ENCODE peak calls at places on chromosome 1, in eight cellular contexts. K is spleen, W is GM12878, P is breast epithelium, G is stomach, Z is HepG2, V is esophagus muscularis mucosa, Y is sigmoid colon. N is an unnamed sample.

GRCh38 chr1:53541761-53542550 is 82.8 kb downstream of the DMRTB1 start:
- DNase-seq in Y (peak; percentile 80), G (no peak), W (no peak), Z (no peak), K (peak; percentile 45), P (no peak), V (no peak), N (no peak)

GRCh38 chr1:147264158-147264768 is 21.8 kb downstream of the CHD1L start:
- DNase-seq in G (no peak), Z (no peak), K (no peak), W (no peak), V (no peak), Y (no peak), P (no peak), N (no peak)

GRCh38 chr1:9239622-9240401 is 5.2 kb downstream of the H6PD start:
- DNase-seq in P (no peak), V (peak; percentile 94), K (peak; percentile 92), G (peak; percentile 57), Z (peak; percentile 83), W (no peak), Y (peak; percentile 85), N (no peak)

GRCh38 chr1:153670257-153670858 is 435 bp downstream of the ILF2 start:
- DNase-seq in Y (no peak), V (no peak), Z (no peak), W (no peak), G (no peak), K (peak; percentile 87), P (no peak), N (no peak)

GRCh38 chr1:235952950-235953615 is 86.4 kb upstream of the LYST start:
- DNase-seq in G (no peak), Z (no peak), Y (no peak), P (no peak), K (no peak), W (peak; percentile 59), V (no peak), N (peak; percentile 6)

GRCh38 chr1:211704567-211704942 is 29.1 kb upstream of the NEK2 start:
- DNase-seq in K (no peak), P (no peak), V (no peak), Y (no peak), Z (no peak), G (no peak), W (no peak), N (no peak)

GRCh38 chr1:27348861-27349783 is 7.3 kb downstream of the SYTL1 start:
- DNase-seq in W (no peak), V (no peak), Z (no peak), K (peak; percentile 84), Y (no peak), G (peak; percentile 88), P (peak; percentile 72), N (no peak)

GRCh38 chr1:109933856-109934711 is 23.4 kb downstream of the CSF1 start:
- DNase-seq in P (no peak), Z (peak; percentile 55), V (no peak), W (no peak), Y (no peak), K (no peak), G (peak; percentile 29), N (no peak)

GRCh38 chr1:65339866-65340483 is 30.6 kb downstream of the DNAJC6 start:
- DNase-seq in V (peak; percentile 87), P (no peak), W (no peak), K (no peak), Y (no peak), G (no peak), Z (peak; percentile 52), N (no peak)

GRCh38 chr1:121558514-121558913 is 373.7 kb downstream of the SRGAP2C start:
- DNase-seq in Y (no peak), G (no peak), P (no peak), V (no peak), K (no peak), Z (no peak), W (no peak), N (no peak)

GRCh38 chr1:183609313-183609712 is 19.1 kb upstream of the NCF2 start:
- DNase-seq in G (peak; percentile 28), K (no peak), Y (peak; percentile 79), Z (peak; percentile 43), V (no peak), P (no peak), W (no peak), N (no peak)

GRCh38 chr1:7842517-7842916 is 10.3 kb downstream of the UTS2 start:
- DNase-seq in P (no peak), Y (no peak), K (no peak), V (peak; percentile 70), Z (no peak), W (no peak), G (no peak), N (no peak)

GRCh38 chr1:3464649-3465025 is 10.2 kb downstream of the ARHGEF16 start:
- DNase-seq in W (no peak), V (no peak), Y (peak; percentile 46), P (no peak), K (peak; percentile 41), G (no peak), Z (no peak), N (no peak)

GRCh38 chr1:94093996-94094395 is 27.0 kb downstream of the ABCA4 start:
- DNase-seq in P (no peak), W (no peak), G (no peak), Z (no peak), Y (peak; percentile 0), V (no peak), K (no peak), N (no peak)

GRCh38 chr1:60196026-60196425 is 122.5 kb upstream of the C1orf87 start:
- DNase-seq in Z (no peak), Y (no peak), W (no peak), K (no peak), P (no peak), G (no peak), V (no peak), N (no peak)

GRCh38 chr1:119188926-119189325 is 48.5 kb upstream of the WARS2 start:
- DNase-seq in K (no peak), W (no peak), G (no peak), Y (no peak), Z (no peak), P (no peak), V (no peak), N (no peak)

GRCh38 chr1:9270290-9270900 is 22.3 kb upstream of the SPSB1 start:
- DNase-seq in V (no peak), K (peak; percentile 54), Z (no peak), G (no peak), P (no peak), Y (no peak), W (no peak), N (no peak)

GRCh38 chr1:223022641-223023473 is 120.2 kb downstream of the TLR5 start:
- DNase-seq in W (no peak), K (no peak), Y (no peak), V (no peak), Z (no peak), G (no peak), P (no peak), N (no peak)

GRCh38 chr1:198734323-198735008 is 95.6 kb downstream of the PTPRC start:
- DNase-seq in Z (no peak), W (peak; percentile 39), Y (no peak), G (no peak), P (no peak), K (no peak), V (no peak), N (no peak)

DNA sequence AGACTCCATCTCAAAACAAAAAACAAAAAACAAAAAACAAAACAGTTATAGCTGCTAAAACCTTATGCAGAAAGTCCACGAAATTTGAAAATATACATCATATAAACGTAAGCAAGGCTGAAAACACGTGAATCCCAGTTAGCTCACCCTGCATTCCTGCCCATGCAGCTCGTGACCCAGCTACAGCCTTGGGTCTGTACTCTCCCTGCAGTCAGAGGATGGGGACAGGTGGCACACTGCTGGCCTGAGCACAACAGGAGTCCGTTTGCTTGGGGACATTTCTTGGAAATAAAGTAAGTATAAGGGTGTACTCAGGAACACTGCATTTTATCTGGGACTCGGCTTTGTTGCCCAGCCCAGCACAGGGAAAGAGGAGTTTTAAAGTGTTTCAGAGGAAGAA is 44.3 kb downstream of the CAPZB start:
- DNase-seq in Z (no peak), G (no peak), W (no peak), Y (no peak), V (no peak), K (no peak), P (no peak), N (no peak)
- H3K4me1 ChIP-seq in Z (peaks cover 94% of the 10 kb centered on the region), G (peaks cover 83% of the 10 kb centered on the region), W (peaks cover 12% of the 10 kb centered on the region), Y (peaks cover 100% of the 10 kb centered on the region), V (peaks cover 92% of the 10 kb centered on the region), K (peaks cover 56% of the 10 kb centered on the region), P (peaks cover 44% of the 10 kb centered on the region), N (peaks cover 96% of the 10 kb centered on the region)

GRCh38 chr1:52056110-52056936 is at the start of gene BTF3L4:
- DNase-seq in K (peak; percentile 99), W (peak; percentile 66), P (peak; percentile 95), G (peak; percentile 96), V (peak; percentile 98), Y (peak; percentile 98), Z (peak; percentile 91), N (peak; percentile 98)
- TF ChIP-seq POLR2A in K (no peak), W (peak; percentile 74), P (peak; percentile 81), G (no peak), V (peak; percentile 35), Y (peak; percentile 69), Z (peak; percentile 66), N (peak; percentile 56)

GRCh38 chr1:240399381-240399780 is 212.6 kb downstream of the GREM2 start:
- DNase-seq in V (no peak), K (no peak), P (no peak), Y (no peak), Z (no peak), W (no peak), G (no peak), N (no peak)

DNA sequence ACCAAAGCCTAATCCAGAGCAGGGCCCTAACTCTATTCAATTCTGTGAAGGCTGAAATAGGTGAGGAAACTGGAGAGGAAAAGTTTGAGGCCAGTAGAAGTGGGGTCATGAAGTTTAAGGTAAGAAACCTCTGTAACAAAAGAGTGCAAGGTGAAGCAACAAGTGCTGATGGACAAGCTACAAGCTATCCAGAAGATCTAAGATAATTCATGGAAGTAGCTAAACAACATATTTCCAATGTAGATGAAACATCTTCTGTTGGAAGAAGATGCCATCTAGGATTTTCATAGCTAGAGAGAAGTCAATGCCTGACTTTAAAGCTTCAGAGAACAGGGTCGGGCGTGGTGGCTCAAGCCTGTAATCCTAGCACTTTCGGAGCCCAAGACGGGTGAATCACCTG is 217.6 kb downstream of the GREM2 start:
- DNase-seq in Z (no peak), W (no peak), P (no peak), K (no peak), G (no peak), V (no peak), Y (no peak), N (no peak)
- TF ChIP-seq POLR2AphosphoS5 in Z (no peak), W (no peak), P (no peak), K (no peak), G (no peak), V (no peak), Y (no peak), N (no peak)

GRCh38 chr1:169019419-169020058 is 87.0 kb upstream of the ATP1B1 start:
- DNase-seq in Z (no peak), W (no peak), V (no peak), G (no peak), P (no peak), Y (no peak), K (no peak), N (no peak)
- H3K4me1 ChIP-seq in Z (no peaks in the 10 kb centered on the region), W (no peaks in the 10 kb centered on the region), V (no peaks in the 10 kb centered on the region), G (no peaks in the 10 kb centered on the region), P (no peaks in the 10 kb centered on the region), Y (no peaks in the 10 kb centered on the region), K (no peaks in the 10 kb centered on the region), N (no peaks in the 10 kb centered on the region)

GRCh38 chr1:167715653-167716302 is 6.0 kb upstream of the MPZL1 start:
- DNase-seq in Z (no peak), P (no peak), V (no peak), Y (no peak), K (no peak), W (no peak), G (no peak), N (no peak)
- TF ChIP-seq POLR2A in Z (no peak), P (no peak), V (no peak), Y (no peak), K (no peak), W (no peak), G (no peak), N (no peak)

N was measured in vagina.